ENCODE peak calls at places on chromosomes 7 and 10, in nine cellular contexts. W, O, B, A, T, Y, X, K and G are unnamed samples.

GRCh38 chr10:2475711-2476110 is 591.6 kb upstream of the PFKP start:
- DNase-seq in W (no peak), O (no peak), B (no peak), A (no peak), T (no peak), Y (no peak), X (no peak), K (no peak), G (no peak)

GRCh38 chr7:48426966-48427555 is 255.8 kb downstream of the ABCA13 start:
- DNase-seq in W (no peak), O (no peak), B (peak), A (no peak), T (peak), Y (peak), X (no peak), K (no peak), G (no peak)

GRCh38 chr10:75736889-75737610 is 305.6 kb downstream of the LRMDA start:
- DNase-seq in W (no peak), O (no peak), B (no peak), A (no peak), T (no peak), Y (no peak), X (no peak), K (no peak), G (no peak)

GRCh38 chr10:71769279-71769823 is 4.0 kb downstream of the VSIR start:
- DNase-seq in W (no peak), O (no peak), B (no peak), A (no peak), T (no peak), Y (no peak), X (no peak), K (no peak), G (no peak)

GRCh38 chr10:68471586-68472408 is at the start of gene DNA2:
- DNase-seq in W (peak), O (peak), B (peak), A (peak), T (peak), Y (peak), X (peak), K (peak), G (peak)

GRCh38 chr7:37440738-37441404 is 7.8 kb downstream of the ELMO1 start:
- DNase-seq in W (no peak), O (no peak), B (no peak), A (no peak), T (no peak), Y (no peak), X (no peak), K (no peak), G (no peak)

GRCh38 chr7:157799076-157799685 is 462.4 kb downstream of the DNAJB6 start:
- DNase-seq in W (no peak), O (no peak), B (no peak), A (no peak), T (no peak), Y (no peak), X (no peak), K (no peak), G (no peak)

GRCh38 chr7:28137471-28137870 is 43.1 kb downstream of the JAZF1 start:
- DNase-seq in W (no peak), O (no peak), B (no peak), A (no peak), T (no peak), Y (no peak), X (no peak), K (no peak), G (no peak)

GRCh38 chr10:32142646-32143045 is 86.4 kb upstream of the KIF5B start:
- DNase-seq in W (no peak), O (no peak), B (peak), A (no peak), T (no peak), Y (no peak), X (no peak), K (no peak), G (no peak)

GRCh38 chr10:42950606-42951485 is 126.0 kb upstream of the RET start:
- DNase-seq in W (no peak), O (no peak), B (no peak), A (no peak), T (no peak), Y (no peak), X (no peak), K (no peak), G (no peak)

GRCh38 chr7:41006591-41006990 is 696.3 kb downstream of the INHBA start:
- DNase-seq in W (no peak), O (no peak), B (no peak), A (no peak), T (peak), Y (peak), X (no peak), K (no peak), G (no peak)

GRCh38 chr7:73555411-73555982 is 2.0 kb downstream of the BCL7B start:
- DNase-seq in W (no peak), O (no peak), B (no peak), A (no peak), T (no peak), Y (no peak), X (no peak), K (no peak), G (no peak)

GRCh38 chr7:7639421-7639820 is 1.1 kb upstream of the UMAD1 start:
- DNase-seq in W (no peak), O (no peak), B (no peak), A (no peak), T (no peak), Y (no peak), X (no peak), K (no peak), G (no peak)